ENCODE peak calls at places on chromosomes 1 and 21, in five cellular contexts. N is coronary artery, D is IMR-90, L is progenitor cell of endocrine pancreas, E is nephron progenitor cell. J is an unnamed sample.

GRCh38 chr1:222006715-222007114 is 264.8 kb upstream of the DUSP10 start:
- DNase-seq in N (no peak), D (no peak), L (no peak), E (no peak), J (no peak)

GRCh38 chr21:41564871-41565281 is 56.9 kb upstream of the TMPRSS2 start:
- DNase-seq in N (no peak), D (no peak), L (no peak), E (no peak), J (peak)

GRCh38 chr1:228226956-228227791 is 19.3 kb downstream of the OBSCN start:
- DNase-seq in N (no peak), D (peak), L (no peak), E (no peak), J (no peak)

GRCh38 chr21:27362249-27362648 is 395.4 kb upstream of the ADAMTS5 start:
- DNase-seq in N (no peak), D (no peak), L (no peak), E (no peak), J (peak)

GRCh38 chr1:211482306-211482705 is 9.7 kb downstream of the RD3 start:
- DNase-seq in N (no peak), D (no peak), L (no peak), E (no peak), J (no peak)

GRCh38 chr1:117976381-117976780 is 46.8 kb downstream of the WDR3 start:
- DNase-seq in N (no peak), D (no peak), L (no peak), E (no peak), J (no peak)

GRCh38 chr1:221308534-221309511 is 429.6 kb downstream of the HLX start:
- DNase-seq in N (no peak), D (no peak), L (no peak), E (no peak), J (no peak)

GRCh38 chr1:55311057-55311631 is 96.0 kb upstream of the USP24 start:
- DNase-seq in N (no peak), D (peak), L (no peak), E (no peak), J (peak)

GRCh38 chr1:234047113-234047512 is 142.6 kb downstream of the SLC35F3 start:
- DNase-seq in N (no peak), D (no peak), L (no peak), E (no peak), J (no peak)

GRCh38 chr1:152347116-152347728 is 12.6 kb downstream of the FLG2 start:
- DNase-seq in N (no peak), D (peak), L (no peak), E (peak), J (peak)

DNA sequence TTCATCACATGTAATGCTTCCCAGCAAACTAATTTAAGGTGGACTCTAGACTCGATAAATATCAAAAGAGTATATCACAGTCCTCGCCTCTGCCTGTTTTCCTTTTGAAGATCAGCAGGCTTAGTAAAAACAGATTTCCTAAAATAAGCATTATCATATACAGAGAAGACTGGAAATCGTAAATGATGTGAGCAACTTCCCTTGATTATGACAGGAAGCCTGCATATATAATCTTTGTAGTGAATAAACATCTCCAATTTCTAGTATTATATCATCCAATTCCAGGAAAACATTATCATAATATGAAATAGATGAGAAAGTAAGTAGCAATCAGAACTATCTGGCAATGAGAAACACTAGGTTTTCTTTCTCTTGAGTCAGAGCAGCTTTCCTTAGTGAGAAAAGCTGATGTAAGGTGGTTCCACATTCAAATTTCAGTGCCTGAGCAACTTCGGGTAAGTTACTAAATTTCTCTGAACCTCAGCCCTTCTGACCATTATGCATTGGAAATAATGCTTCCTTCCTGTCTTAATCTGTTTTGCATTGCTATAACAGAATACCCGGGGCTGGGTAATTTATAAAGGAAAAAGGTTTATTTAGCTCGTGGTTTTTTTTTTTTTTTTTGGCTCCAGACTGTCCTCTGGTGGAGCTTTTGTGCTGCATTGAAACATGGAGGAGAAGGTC is 12.6 kb upstream of the POU2F1 start:
- DNase-seq in N (no peak), D (no peak), L (no peak), E (no peak), J (no peak)
- TF ChIP-seq CTCF in N (no peak), D (peak), L (peak), E (no peak), J (peak)

DNA sequence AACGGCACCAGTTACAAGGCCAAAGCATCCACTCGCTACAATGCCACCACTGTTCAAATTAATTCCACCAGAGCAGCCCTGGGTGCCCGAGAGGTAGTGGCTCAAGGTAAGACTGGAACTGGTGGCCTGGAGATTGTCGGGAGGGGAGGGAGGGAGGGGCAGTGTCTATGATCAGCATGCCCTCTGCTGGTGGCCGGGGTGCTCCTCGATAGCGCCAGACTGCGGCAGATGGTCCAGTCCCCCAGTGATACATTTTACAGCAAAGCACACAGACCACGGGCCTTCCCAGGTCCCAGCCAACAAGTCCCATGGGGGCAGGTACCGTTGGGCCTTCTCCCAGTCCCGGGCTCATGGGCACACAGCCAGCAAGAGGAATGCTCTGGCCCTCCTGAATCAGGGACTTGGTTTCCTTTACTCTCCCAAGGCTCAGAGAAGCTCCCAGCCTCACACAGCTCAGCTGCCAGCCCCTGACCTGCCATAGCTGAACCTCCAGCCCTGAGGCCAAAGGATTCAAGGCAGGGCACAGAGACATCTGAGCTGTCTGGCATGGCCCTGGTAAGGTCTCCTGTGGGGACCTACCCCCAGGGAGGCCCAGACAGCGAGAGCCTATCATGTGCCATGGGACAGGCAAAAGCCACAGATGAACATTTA is 15.3 kb downstream of the ACOT7 start:
- DNase-seq in N (no peak), D (no peak), L (no peak), E (no peak), J (no peak)
- TF ChIP-seq CTCF in N (no peak), D (no peak), L (no peak), E (no peak), J (no peak)

DNA sequence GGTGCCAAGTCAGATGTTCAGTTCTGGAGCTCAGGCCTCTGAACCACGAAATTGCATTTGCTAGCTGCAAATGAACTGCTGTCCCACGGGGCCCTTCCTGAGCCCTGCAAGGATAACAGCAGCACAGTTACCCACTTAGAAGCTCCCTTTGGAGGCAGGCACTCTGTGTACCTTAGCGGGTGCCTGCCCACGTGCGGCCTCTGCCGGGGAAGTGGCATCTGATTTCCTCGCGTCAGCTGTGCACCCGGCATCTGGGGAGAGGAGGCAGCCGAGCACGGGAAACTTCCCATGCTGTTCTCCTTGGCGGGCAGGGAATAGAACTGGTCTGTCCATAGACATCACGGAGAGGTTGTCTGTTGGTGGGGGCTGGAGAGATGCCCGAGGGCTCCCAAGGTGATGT is 148.0 kb upstream of the C1orf174 start:
- DNase-seq in N (no peak), D (no peak), L (no peak), E (no peak), J (no peak)
- TF ChIP-seq CTCF in N (no peak), D (no peak), L (no peak), E (no peak), J (no peak)

GRCh38 chr1:156773607-156774006 is 6.3 kb downstream of the PRCC start:
- DNase-seq in N (no peak), D (no peak), L (no peak), E (no peak), J (no peak)
- TF ChIP-seq CTCF in N (no peak), D (no peak), L (peak), E (no peak), J (peak)

GRCh38 chr21:36889401-36889800 is 77.1 kb downstream of the HLCS start:
- DNase-seq in N (no peak), D (no peak), L (no peak), E (no peak), J (peak)
- TF ChIP-seq CTCF in N (no peak), D (no peak), L (no peak), E (no peak), J (no peak)

DNA sequence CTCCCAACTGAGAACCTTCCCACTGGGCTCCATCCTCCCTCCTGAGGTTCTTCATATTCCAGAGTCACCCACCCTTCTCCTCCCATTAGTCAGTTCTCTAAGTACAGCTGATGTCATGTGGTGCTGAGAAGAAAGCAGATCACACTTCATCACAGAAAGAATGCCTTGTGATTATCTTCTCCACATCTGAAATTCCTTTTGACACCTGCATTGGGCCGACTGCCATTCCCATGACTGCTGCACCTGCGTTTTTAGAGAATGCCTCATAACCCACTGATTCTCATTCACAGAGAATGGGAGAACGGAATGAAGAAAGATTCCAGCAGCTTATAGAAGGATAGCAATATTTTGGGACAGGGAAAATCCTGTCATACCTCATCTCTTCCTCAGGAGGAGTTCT is 14.3 kb downstream of the LEPR start:
- DNase-seq in N (no peak), D (no peak), L (no peak), E (no peak), J (no peak)
- TF ChIP-seq CTCF in N (no peak), D (no peak), L (no peak), E (no peak), J (no peak)

DNA sequence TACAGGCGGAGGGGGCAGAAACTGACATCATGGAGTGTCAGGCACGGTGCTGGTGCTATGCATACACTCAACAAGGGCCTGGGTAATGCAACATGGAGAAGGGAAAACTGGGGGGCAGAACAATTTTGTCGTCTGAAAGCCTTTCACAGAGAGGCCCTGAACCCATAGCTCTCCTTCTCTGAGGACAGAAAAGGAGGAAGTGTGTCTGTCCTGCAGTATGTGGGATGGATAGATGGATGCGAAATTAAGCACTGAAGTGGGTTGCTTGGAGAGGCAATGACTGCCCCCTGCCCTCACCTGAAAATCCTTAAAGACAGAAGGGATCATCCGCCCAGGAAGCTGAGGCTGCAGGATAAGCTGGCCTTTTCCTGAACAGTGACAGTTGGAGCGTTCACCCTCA is 1.7 kb upstream of the FAM20B start:
- DNase-seq in N (no peak), D (no peak), L (no peak), E (no peak), J (no peak)
- TF ChIP-seq CTCF in N (no peak), D (no peak), L (no peak), E (no peak), J (no peak)

GRCh38 chr1:203676455-203676854 is 49.8 kb downstream of the ATP2B4 start:
- DNase-seq in N (no peak), D (no peak), L (no peak), E (no peak), J (no peak)
- TF ChIP-seq CTCF in N (no peak), D (peak), L (no peak), E (no peak), J (peak)

GRCh38 chr1:90187186-90187585 is 192.3 kb downstream of the ZNF326 start:
- DNase-seq in N (no peak), D (no peak), L (no peak), E (no peak), J (no peak)

GRCh38 chr1:90190523-90190922 is 195.6 kb downstream of the ZNF326 start:
- DNase-seq in N (no peak), D (no peak), L (no peak), E (no peak), J (no peak)

GRCh38 chr1:90193116-90193515 is 198.2 kb downstream of the ZNF326 start:
- DNase-seq in N (no peak), D (no peak), L (no peak), E (no peak), J (no peak)

GRCh38 chr1:90189889-90190288 is 195.0 kb downstream of the ZNF326 start:
- DNase-seq in N (no peak), D (no peak), L (no peak), E (no peak), J (no peak)
- TF ChIP-seq CTCF in N (no peak), D (no peak), L (no peak), E (no peak), J (no peak)